ENCODE peak calls at places on chromosome 2, in eight cellular contexts. Q is stomach; J is Caco-2; A is SK-N-SH; E is AG04449; N is HuH-7.5; P is stimulated activated CD8-positive, alpha-beta memory T cell treated with anti-CD3 and anti-CD28 coated beads, Interleukin-7, amount 100 ng/mL, for 1 hour; K is stimulated activated CD4-positive, alpha-beta T cell treated with anti-CD3 and anti-CD28 coated beads, Interleukin-1b, Interleukin-23, amount 100 ng/mL, for 24 hours. O is an unnamed sample.

GRCh38 chr2:237485304-237485703 is 1.7 kb upstream of the MLPH start:
- DNase-seq in N (no peak), K (no peak), A (no peak), J (no peak), P (no peak), Q (no peak), E (no peak), O (no peak)

GRCh38 chr2:191217580-191217979 is 27.6 kb upstream of the MYO1B start:
- DNase-seq in J (no peak), Q (no peak), N (no peak), E (no peak), A (no peak), P (no peak), K (no peak), O (peak; percentile 24)

GRCh38 chr2:173119069-173119807 is 43.6 kb downstream of the MAP3K20 start:
- DNase-seq in J (no peak), P (no peak), A (no peak), K (no peak), E (no peak), N (no peak), Q (no peak), O (peak; percentile 43)

GRCh38 chr2:111068435-111069058 is 52.2 kb upstream of the BCL2L11 start:
- DNase-seq in A (no peak), J (peak; percentile 66), K (no peak), N (no peak), P (no peak), E (no peak), Q (no peak), O (no peak)

GRCh38 chr2:208182835-208183234 is 7.0 kb downstream of the C2orf80 start:
- DNase-seq in P (no peak), J (no peak), Q (no peak), E (no peak), N (no peak), A (no peak), K (no peak), O (no peak)

GRCh38 chr2:219309278-219309677 is at the start of gene PTPRN:
- DNase-seq in K (no peak), N (no peak), E (no peak), A (peak; percentile 95), J (no peak), Q (no peak), P (no peak), O (no peak)

GRCh38 chr2:173929441-173929840 is 35.7 kb downstream of the SP3 start:
- DNase-seq in A (no peak), Q (no peak), J (no peak), P (no peak), E (no peak), K (no peak), N (no peak), O (no peak)

GRCh38 chr2:105797298-105797819 is 52.6 kb downstream of the NCK2 start:
- DNase-seq in J (no peak), K (no peak), P (no peak), A (no peak), Q (no peak), E (no peak), N (no peak), O (peak; percentile 47)

GRCh38 chr2:217694296-217694695 is 308.5 kb downstream of the TNS1 start:
- DNase-seq in P (no peak), E (no peak), N (no peak), J (no peak), A (no peak), Q (no peak), K (no peak), O (no peak)

GRCh38 chr2:102251042-102251848 is 60.1 kb upstream of the IL1RL1 start:
- DNase-seq in E (no peak), J (no peak), A (peak; percentile 45), P (peak; percentile 38), K (peak; percentile 54), Q (peak; percentile 56), N (peak; percentile 52), O (no peak)

GRCh38 chr2:98445167-98445522 is 487 bp downstream of the INPP4A start:
- DNase-seq in K (no peak), P (no peak), A (no peak), Q (no peak), N (peak; percentile 51), E (no peak), J (no peak), O (peak; percentile 13)

GRCh38 chr2:239259603-239260298 is 141.1 kb downstream of the HDAC4 start:
- DNase-seq in Q (peak; percentile 25), A (no peak), K (no peak), E (no peak), P (no peak), N (no peak), J (no peak), O (no peak)

GRCh38 chr2:170505631-170506270 is 209.4 kb upstream of the SP5 start:
- DNase-seq in E (no peak), K (no peak), Q (no peak), A (no peak), P (no peak), N (no peak), J (no peak), O (peak; percentile 36)

GRCh38 chr2:27715318-27716165 is 51.9 kb downstream of the SLC4A1AP start:
- DNase-seq in E (peak; percentile 38), Q (no peak), K (no peak), J (peak; percentile 90), N (no peak), A (peak; percentile 93), P (no peak), O (peak; percentile 62)

GRCh38 chr2:67612576-67612981 is 215.4 kb downstream of the ETAA1 start:
- DNase-seq in K (no peak), E (no peak), N (no peak), J (no peak), P (no peak), A (no peak), Q (no peak), O (peak; percentile 59)

GRCh38 chr2:158928515-158928914 is 39.9 kb upstream of the TANC1 start:
- DNase-seq in P (no peak), Q (no peak), E (no peak), K (no peak), N (no peak), J (no peak), A (no peak), O (no peak)

O was measured in fibroblast of gingiva.